ENCODE peak calls at places on chromosomes 2 and 18, in five cellular contexts. One of them, this sample, is unnamed.

GRCh38 chr18:51865538-51865937 is 474.5 kb upstream of the DCC start:
- DNase-seq in SK-N-SH: no peak
- DNase-seq in GM12878: no peak
- DNase-seq in K562: no peak
- DNase-seq in HepG2: no peak
- DNase-seq in this sample: no peak

GRCh38 chr2:156958374-156958773 is 299.1 kb upstream of the GALNT5 start:
- DNase-seq in SK-N-SH: no peak
- DNase-seq in GM12878: no peak
- DNase-seq in K562: no peak
- DNase-seq in HepG2: no peak
- DNase-seq in this sample: no peak

GRCh38 chr2:234364718-234365117 is 132.2 kb downstream of the ARL4C start:
- DNase-seq in SK-N-SH: no peak
- DNase-seq in GM12878: no peak
- DNase-seq in K562: peak
- DNase-seq in HepG2: no peak
- DNase-seq in this sample: no peak

GRCh38 chr2:200786423-200786822 is 25.3 kb upstream of the BZW1 start:
- DNase-seq in SK-N-SH: no peak
- DNase-seq in GM12878: no peak
- DNase-seq in K562: no peak
- DNase-seq in HepG2: peak
- DNase-seq in this sample: no peak

GRCh38 chr2:238294393-238295143 is 6.2 kb upstream of the PER2 start:
- DNase-seq in SK-N-SH: no peak
- DNase-seq in GM12878: no peak
- DNase-seq in K562: no peak
- DNase-seq in HepG2: peak
- DNase-seq in this sample: no peak

GRCh38 chr2:63192889-63193778 is 142.5 kb downstream of the OTX1 start:
- DNase-seq in SK-N-SH: no peak
- DNase-seq in GM12878: no peak
- DNase-seq in K562: no peak
- DNase-seq in HepG2: peak
- DNase-seq in this sample: no peak

GRCh38 chr2:178363252-178363651 is 87.7 kb downstream of the PRKRA start:
- DNase-seq in SK-N-SH: no peak
- DNase-seq in GM12878: no peak
- DNase-seq in K562: no peak
- DNase-seq in HepG2: peak
- DNase-seq in this sample: no peak

GRCh38 chr18:12944724-12945123 is 3.1 kb upstream of the SEH1L start:
- DNase-seq in SK-N-SH: no peak
- DNase-seq in GM12878: no peak
- DNase-seq in K562: no peak
- DNase-seq in HepG2: no peak
- DNase-seq in this sample: no peak

GRCh38 chr18:68969027-68969426 is 171.1 kb downstream of the CCDC102B start:
- DNase-seq in SK-N-SH: no peak
- DNase-seq in GM12878: no peak
- DNase-seq in K562: no peak
- DNase-seq in HepG2: no peak
- DNase-seq in this sample: no peak

GRCh38 chr18:68972176-68972575 is 174.3 kb downstream of the CCDC102B start:
- DNase-seq in SK-N-SH: no peak
- DNase-seq in GM12878: no peak
- DNase-seq in K562: no peak
- DNase-seq in HepG2: no peak
- DNase-seq in this sample: no peak
- TF ChIP-seq ZBTB33 in SK-N-SH: no peak
- TF ChIP-seq ZBTB33 in GM12878: no peak
- TF ChIP-seq ZBTB33 in K562: no peak
- TF ChIP-seq ZBTB33 in HepG2: no peak
- TF ChIP-seq ZBTB33 in this sample: no peak

DNA sequence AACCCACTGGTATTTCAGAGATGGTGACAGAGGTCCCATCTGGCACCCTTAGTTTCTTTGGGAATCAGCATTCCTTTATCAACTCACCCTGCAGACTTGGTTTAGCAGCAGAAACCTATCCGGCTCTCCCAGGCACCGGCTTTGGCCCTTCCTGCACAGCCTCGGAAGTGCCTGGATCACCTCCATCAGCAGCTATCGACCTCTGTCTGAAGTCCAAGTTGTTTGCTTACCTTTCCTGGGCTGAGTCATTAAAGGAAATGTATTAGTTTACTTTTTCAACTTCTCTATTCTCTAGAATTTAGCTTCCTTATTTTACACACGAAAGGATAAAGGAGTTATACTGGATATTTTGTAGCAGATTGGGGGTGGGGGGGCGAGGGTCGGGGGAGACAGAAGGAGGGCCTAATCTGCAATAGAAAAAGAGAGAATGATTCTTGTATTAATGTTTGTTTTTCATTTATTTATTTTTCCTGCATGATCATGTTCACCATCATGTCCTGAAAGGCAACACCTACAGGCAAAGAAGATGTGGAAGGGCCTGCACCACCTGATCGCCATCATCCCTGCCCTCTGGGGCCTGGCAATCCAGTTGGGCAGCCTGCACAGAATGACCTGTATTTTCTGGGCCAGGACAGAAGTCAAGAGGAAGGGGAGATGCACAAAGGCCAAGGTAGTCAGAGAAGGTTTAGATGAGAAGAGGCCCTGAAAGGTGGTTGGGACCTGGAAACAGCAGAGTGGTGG is 22.1 kb upstream of the MAT2A start:
- DNase-seq in SK-N-SH: no peak
- DNase-seq in GM12878: no peak
- DNase-seq in K562: no peak
- DNase-seq in HepG2: peak
- DNase-seq in this sample: no peak
- TF ChIP-seq POLR2AphosphoS5 in SK-N-SH: no peak
- TF ChIP-seq POLR2AphosphoS5 in GM12878: no peak
- TF ChIP-seq POLR2AphosphoS5 in K562: no peak
- TF ChIP-seq POLR2AphosphoS5 in HepG2: no peak
- TF ChIP-seq POLR2AphosphoS5 in this sample: no peak

DNA sequence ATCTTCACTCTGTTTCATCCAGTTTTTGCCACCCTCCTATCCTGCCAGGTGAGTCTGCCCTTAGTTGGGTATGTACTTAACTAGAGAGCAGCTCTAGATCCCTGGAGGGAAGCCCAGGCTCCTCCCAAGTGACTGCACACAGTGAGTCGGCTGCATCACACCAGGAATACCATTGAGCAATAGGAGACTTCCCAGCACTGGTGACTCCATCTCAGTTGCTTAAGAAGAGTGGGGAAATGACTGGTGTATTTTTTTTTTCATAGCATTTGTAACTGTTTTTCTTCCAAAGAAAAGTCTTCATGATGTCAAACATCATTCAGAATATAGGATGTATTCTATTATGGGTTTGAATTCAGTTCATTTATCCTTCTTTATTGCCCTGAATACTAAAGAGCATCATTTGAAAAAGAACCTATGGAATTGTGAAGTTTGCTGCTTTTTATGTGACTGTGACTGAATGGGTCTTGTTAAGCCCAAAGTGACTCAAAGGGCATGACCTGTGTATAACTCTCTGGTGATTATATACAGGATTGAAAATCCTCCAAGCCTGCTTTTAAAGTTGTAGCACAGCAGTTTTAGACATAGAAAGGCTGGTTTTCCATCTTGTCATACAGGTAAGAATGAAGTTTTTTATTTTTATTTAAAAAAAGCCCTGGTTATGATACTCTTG is 84.3 kb downstream of the MAP3K20 start:
- DNase-seq in SK-N-SH: no peak
- DNase-seq in GM12878: no peak
- DNase-seq in K562: peak
- DNase-seq in HepG2: peak
- DNase-seq in this sample: peak
- TF ChIP-seq ZBTB33 in SK-N-SH: no peak
- TF ChIP-seq ZBTB33 in GM12878: no peak
- TF ChIP-seq ZBTB33 in K562: no peak
- TF ChIP-seq ZBTB33 in HepG2: no peak
- TF ChIP-seq ZBTB33 in this sample: no peak

GRCh38 chr18:28875059-28875458 is 698.1 kb upstream of the CDH2 start:
- DNase-seq in SK-N-SH: no peak
- DNase-seq in GM12878: no peak
- DNase-seq in K562: no peak
- DNase-seq in HepG2: no peak
- DNase-seq in this sample: no peak
- TF ChIP-seq POLR2AphosphoS5 in SK-N-SH: no peak
- TF ChIP-seq POLR2AphosphoS5 in GM12878: no peak
- TF ChIP-seq POLR2AphosphoS5 in K562: no peak
- TF ChIP-seq POLR2AphosphoS5 in HepG2: no peak
- TF ChIP-seq POLR2AphosphoS5 in this sample: no peak

This sample was measured in HCT116.